ENCODE peak calls at places on chromosome 3, in ten cellular contexts. N is IMR-90; G is pancreas; H is psoas muscle; L is GM12878; Z is tibial artery; C is adipocyte; M is effector memory CD4-positive, alpha-beta T cell; S is CD4-positive, alpha-beta memory T cell; O is left ventricle myocardium inferior. J is an unnamed sample.

GRCh38 chr3:167740961-167741587 is 5.6 kb downstream of the SERPINI1 start:
- DNase-seq in N (peak; percentile 42), G (peak; percentile 31), H (no peak), L (no peak), Z (no peak), C (peak; percentile 36), M (no peak), S (peak; percentile 6), O (no peak), J (no peak)

GRCh38 chr3:157354254-157354653 is 82.4 kb upstream of the PTX3 start:
- DNase-seq in N (no peak), G (no peak), H (no peak), L (no peak), Z (no peak), C (no peak), M (no peak), S (no peak), O (no peak), J (no peak)

GRCh38 chr3:23685484-23686258 is 120.1 kb upstream of the UBE2E1 start:
- DNase-seq in N (peak; percentile 99), G (peak; percentile 64), H (peak; percentile 81), L (no peak), Z (peak; percentile 94), C (peak; percentile 97), M (no peak), S (no peak), O (peak; percentile 32), J (no peak)

GRCh38 chr3:16884084-16884747 is 539 bp upstream of the PLCL2 start:
- DNase-seq in N (peak; percentile 6), G (peak; percentile 77), H (peak; percentile 91), L (no peak), Z (peak; percentile 40), C (peak; percentile 57), M (peak; percentile 42), S (peak; percentile 61), O (peak; percentile 75), J (peak; percentile 68)

GRCh38 chr3:76432396-76432795 is 607.5 kb upstream of the ROBO2 start:
- DNase-seq in N (peak; percentile 62), G (no peak), H (no peak), L (no peak), Z (no peak), C (no peak), M (no peak), S (no peak), O (no peak), J (peak; percentile 0)

GRCh38 chr3:182715006-182715405 is 78.3 kb upstream of the ATP11B start:
- DNase-seq in N (no peak), G (no peak), H (no peak), L (no peak), Z (no peak), C (no peak), M (no peak), S (no peak), O (no peak), J (no peak)

GRCh38 chr3:158091526-158091925 is 14.7 kb downstream of the SHOX2 start:
- DNase-seq in N (peak; percentile 49), G (no peak), H (no peak), L (no peak), Z (no peak), C (peak; percentile 51), M (no peak), S (no peak), O (no peak), J (no peak)

GRCh38 chr3:65548848-65549625 is 489.7 kb downstream of the MAGI1 start:
- DNase-seq in N (no peak), G (no peak), H (peak; percentile 71), L (no peak), Z (no peak), C (peak; percentile 56), M (no peak), S (no peak), O (peak; percentile 45), J (no peak)

GRCh38 chr3:66153471-66153870 is 67.3 kb upstream of the SLC25A26 start:
- DNase-seq in N (no peak), G (no peak), H (no peak), L (no peak), Z (no peak), C (no peak), M (no peak), S (no peak), O (no peak), J (no peak)

GRCh38 chr3:122671543-122671942 is 9.1 kb upstream of the PARP14 start:
- DNase-seq in N (no peak), G (no peak), H (no peak), L (no peak), Z (no peak), C (no peak), M (no peak), S (no peak), O (no peak), J (no peak)

GRCh38 chr3:194379231-194379630 is 9.7 kb upstream of the LRRC15 start:
- DNase-seq in N (no peak), G (no peak), H (no peak), L (no peak), Z (no peak), C (no peak), M (no peak), S (no peak), O (no peak), J (no peak)

GRCh38 chr3:183591881-183592521 is 36.5 kb upstream of the KLHL6 start:
- DNase-seq in N (no peak), G (no peak), H (no peak), L (peak; percentile 96), Z (no peak), C (peak; percentile 42), M (no peak), S (peak; percentile 32), O (no peak), J (peak; percentile 42)

GRCh38 chr3:134718736-134719135 is 67.9 kb upstream of the KY start:
- DNase-seq in N (peak; percentile 5), G (no peak), H (no peak), L (no peak), Z (no peak), C (no peak), M (no peak), S (no peak), O (no peak), J (no peak)

GRCh38 chr3:127851899-127852298 is 29.6 kb upstream of the MGLL start:
- DNase-seq in N (no peak), G (no peak), H (no peak), L (no peak), Z (no peak), C (no peak), M (no peak), S (no peak), O (no peak), J (no peak)

GRCh38 chr3:17553080-17553479 is 189.4 kb downstream of the TBC1D5 start:
- DNase-seq in N (no peak), G (no peak), H (no peak), L (no peak), Z (no peak), C (peak; percentile 1), M (no peak), S (no peak), O (no peak), J (no peak)

GRCh38 chr3:189235214-189235613 is 63.4 kb downstream of the TPRG1 start:
- DNase-seq in N (no peak), G (no peak), H (no peak), L (no peak), Z (no peak), C (no peak), M (no peak), S (no peak), O (no peak), J (no peak)

GRCh38 chr3:189586941-189587687 is 44.1 kb upstream of the TP63 start:
- DNase-seq in N (no peak), G (no peak), H (no peak), L (peak; percentile 91), Z (no peak), C (no peak), M (no peak), S (no peak), O (no peak), J (no peak)

GRCh38 chr3:58065700-58066167 is 57.5 kb downstream of the FLNB start:
- DNase-seq in N (no peak), G (peak; percentile 47), H (no peak), L (no peak), Z (no peak), C (no peak), M (no peak), S (no peak), O (no peak), J (no peak)

GRCh38 chr3:114308377-114308776 is 14.5 kb downstream of the TIGIT start:
- DNase-seq in N (no peak), G (no peak), H (no peak), L (no peak), Z (no peak), C (no peak), M (no peak), S (no peak), O (no peak), J (no peak)

GRCh38 chr3:122694966-122695365 is 14.3 kb downstream of the PARP14 start:
- DNase-seq in N (no peak), G (no peak), H (no peak), L (peak; percentile 62), Z (no peak), C (no peak), M (no peak), S (no peak), O (no peak), J (no peak)

GRCh38 chr3:119885746-119886530 is 104.0 kb downstream of the NR1I2 start:
- DNase-seq in N (no peak), G (no peak), H (no peak), L (no peak), Z (no peak), C (no peak), M (no peak), S (no peak), O (no peak), J (no peak)

GRCh38 chr3:155239960-155240359 is 53.5 kb downstream of the STRIT1 start:
- DNase-seq in N (no peak), G (no peak), H (peak; percentile 63), L (no peak), Z (no peak), C (no peak), M (no peak), S (no peak), O (no peak), J (no peak)
- H3K9me3 ChIP-seq in N (no peaks in the 10 kb centered on the region), G (no peaks in the 10 kb centered on the region), H (peaks cover 7% of the 10 kb centered on the region), L (no peaks in the 10 kb centered on the region), Z (no peaks in the 10 kb centered on the region), C (peaks cover 3% of the 10 kb centered on the region), M (no peaks in the 10 kb centered on the region), S (no peaks in the 10 kb centered on the region), O (no peaks in the 10 kb centered on the region), J (no peaks in the 10 kb centered on the region)

GRCh38 chr3:42490243-42490642 is 12.2 kb upstream of the VIPR1 start:
- DNase-seq in N (no peak), G (peak; percentile 89), H (no peak), L (peak; percentile 77), Z (no peak), C (no peak), M (no peak), S (no peak), O (peak; percentile 38), J (no peak)
- H3K4me1 ChIP-seq in N (no peaks in the 10 kb centered on the region), G (peaks cover 7% of the 10 kb centered on the region), H (peaks cover 4% of the 10 kb centered on the region), L (peaks cover 34% of the 10 kb centered on the region), Z (no peaks in the 10 kb centered on the region), C (no peaks in the 10 kb centered on the region), M (no peaks in the 10 kb centered on the region), S (no peaks in the 10 kb centered on the region), O (peaks cover 23% of the 10 kb centered on the region), J (no peaks in the 10 kb centered on the region)

GRCh38 chr3:136249593-136250225 is 431 bp upstream of the PCCB start:
- DNase-seq in N (no peak), G (no peak), H (no peak), L (no peak), Z (no peak), C (no peak), M (no peak), S (no peak), O (no peak), J (no peak)
- H3K4me3 ChIP-seq in N (peak overlapping the region; percentile 85), G (peak overlapping the region; percentile 43), H (peak overlapping the region; percentile 73), L (peak overlapping the region; percentile 66), Z (peak overlapping the region; percentile 73), C (peak overlapping the region; percentile 90), M (peak overlapping the region; percentile 69), S (peak overlapping the region; percentile 77), O (peak overlapping the region; percentile 84), J (peak overlapping the region; percentile 80)

GRCh38 chr3:9202546-9202945 is 46.9 kb downstream of the SRGAP3 start:
- DNase-seq in N (no peak), G (no peak), H (no peak), L (no peak), Z (no peak), C (no peak), M (no peak), S (no peak), O (no peak), J (no peak)
- H3K9me3 ChIP-seq in N (no peaks in the 10 kb centered on the region), G (no peaks in the 10 kb centered on the region), H (no peaks in the 10 kb centered on the region), L (no peaks in the 10 kb centered on the region), Z (no peaks in the 10 kb centered on the region), C (no peaks in the 10 kb centered on the region), M (no peaks in the 10 kb centered on the region), S (no peaks in the 10 kb centered on the region), O (no peaks in the 10 kb centered on the region), J (no peaks in the 10 kb centered on the region)